ENCODE peak calls at places on chromosomes 6 and 20, in five cellular contexts. A, U, V, P and D are unnamed samples.

GRCh38 chr6:9456241-9456658 is 958.6 kb downstream of the TFAP2A start:
- DNase-seq in P (no peak), A (no peak), U (no peak), V (no peak), D (no peak)

GRCh38 chr6:90087103-90087833 is 193.0 kb downstream of the GJA10 start:
- DNase-seq in V (peak), U (no peak), A (peak), P (no peak), D (no peak)

GRCh38 chr6:163261361-163261760 is 153.2 kb upstream of the QKI start:
- DNase-seq in P (no peak), A (no peak), V (no peak), U (no peak), D (no peak)

GRCh38 chr20:59725476-59726119 is 121.3 kb downstream of the PHACTR3 start:
- DNase-seq in A (no peak), U (no peak), V (no peak), P (no peak), D (no peak)

GRCh38 chr6:29597184-29597583 is 12.3 kb downstream of the OR2H2 start:
- DNase-seq in A (peak), P (no peak), V (no peak), U (no peak), D (no peak)

GRCh38 chr6:11953641-11954040 is 58.5 kb upstream of the HIVEP1 start:
- DNase-seq in V (no peak), A (no peak), P (no peak), U (no peak), D (no peak)

GRCh38 chr20:20364016-20364746 is 3.7 kb upstream of the INSM1 start:
- DNase-seq in P (no peak), U (no peak), V (no peak), A (no peak), D (no peak)

GRCh38 chr20:46995561-46996142 is 101.0 kb downstream of the EYA2 start:
- DNase-seq in A (no peak), V (no peak), P (no peak), U (no peak), D (no peak)

DNA sequence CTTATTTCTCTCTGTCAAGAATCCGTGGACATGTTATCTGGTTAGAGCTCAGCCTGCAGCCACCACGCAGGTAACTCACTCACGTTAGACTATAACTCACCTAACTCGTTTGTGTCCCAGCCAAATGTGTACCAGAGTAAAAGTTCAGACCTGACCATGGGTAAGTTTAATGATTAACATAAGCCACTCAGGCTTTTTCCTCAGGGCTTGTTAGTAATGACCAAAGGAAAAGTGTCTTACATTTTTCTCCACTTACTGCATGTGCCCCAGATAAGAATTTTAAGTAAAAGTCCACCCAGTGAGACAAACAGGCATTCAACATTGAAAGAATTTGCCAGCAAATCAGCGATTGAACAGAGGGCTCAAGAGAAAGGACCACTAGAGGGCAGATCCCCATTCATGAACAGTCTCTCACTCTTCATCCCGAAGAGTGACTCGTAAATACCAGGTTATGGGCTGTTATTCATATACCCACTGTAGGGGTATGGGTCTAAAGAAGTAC is at the start of gene PKHD1:
- DNase-seq in A (peak), V (peak), P (no peak), U (no peak), D (no peak)
- TF ChIP-seq CTCF in A (peak), V (no peak), P (no peak), U (peak), D (no peak)

DNA sequence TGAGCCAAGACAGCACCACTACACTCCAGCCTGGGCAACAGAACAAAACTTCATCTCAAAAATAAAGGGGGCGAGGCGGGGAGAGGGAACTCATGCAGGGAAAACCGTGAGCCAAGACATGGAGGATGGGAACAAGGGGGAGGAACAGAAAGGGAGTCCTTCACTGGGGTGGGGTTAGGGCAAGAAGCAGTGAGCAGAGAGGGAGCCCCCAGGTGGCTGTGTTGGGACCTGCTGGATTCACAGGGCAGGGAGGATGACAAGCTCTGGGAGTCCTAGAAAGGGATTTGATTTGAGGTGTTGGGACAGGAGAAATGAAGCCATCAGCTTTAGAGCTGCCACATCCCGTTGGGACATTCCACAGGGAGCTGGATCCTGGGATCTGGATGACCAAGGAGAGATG is 90.6 kb upstream of the TOP1 start:
- DNase-seq in A (no peak), U (no peak), P (no peak), V (no peak), D (no peak)
- TF ChIP-seq CTCF in A (no peak), U (no peak), P (no peak), V (no peak), D (no peak)

GRCh38 chr6:5025911-5026819 is 22.3 kb upstream of the RPP40 start:
- DNase-seq in U (peak), V (peak), P (peak), A (peak), D (no peak)
- TF ChIP-seq CTCF in U (no peak), V (peak), P (no peak), A (no peak), D (no peak)

GRCh38 chr6:136866872-136867416 is 44.6 kb downstream of the PEX7 start:
- DNase-seq in V (peak), A (peak), U (no peak), P (no peak), D (no peak)

GRCh38 chr6:136862662-136863061 is 40.3 kb downstream of the PEX7 start:
- DNase-seq in U (no peak), V (no peak), P (no peak), A (no peak), D (no peak)

GRCh38 chr6:136860043-136860442 is 37.7 kb downstream of the PEX7 start:
- DNase-seq in V (no peak), U (no peak), P (no peak), A (no peak), D (no peak)

GRCh38 chr6:136863752-136864151 is 41.4 kb downstream of the PEX7 start:
- DNase-seq in V (no peak), A (no peak), P (no peak), U (no peak), D (no peak)

GRCh38 chr6:136864676-136865075 is 42.3 kb downstream of the PEX7 start:
- DNase-seq in V (no peak), U (no peak), P (no peak), A (no peak), D (no peak)
- TF ChIP-seq CTCF in V (no peak), U (no peak), P (no peak), A (no peak), D (no peak)

GRCh38 chr6:47536816-47537401 is 59.3 kb downstream of the CD2AP start:
- DNase-seq in A (no peak), P (no peak), U (no peak), V (no peak), D (no peak)
- TF ChIP-seq CTCF in A (no peak), P (no peak), U (no peak), V (no peak), D (no peak)

GRCh38 chr6:158560787-158561246 is 926 bp downstream of the TMEM181 start:
- DNase-seq in U (peak), V (no peak), A (no peak), P (peak), D (no peak)

GRCh38 chr6:158558415-158559306 is 1.2 kb upstream of the TMEM181 start:
- DNase-seq in U (peak), P (no peak), V (no peak), A (no peak), D (no peak)

GRCh38 chr6:158561247-158561884 is 1.5 kb downstream of the TMEM181 start:
- DNase-seq in U (peak), V (no peak), P (no peak), A (no peak), D (no peak)

GRCh38 chr6:158559338-158559894 is 475 bp upstream of the TMEM181 start:
- DNase-seq in U (no peak), V (no peak), P (no peak), A (no peak), D (no peak)

GRCh38 chr6:158559895-158560786 is at the start of gene TMEM181:
- DNase-seq in V (peak), P (peak), A (peak), U (peak), D (peak)
- TF ChIP-seq CTCF in V (no peak), P (no peak), A (no peak), U (no peak), D (no peak)

DNA sequence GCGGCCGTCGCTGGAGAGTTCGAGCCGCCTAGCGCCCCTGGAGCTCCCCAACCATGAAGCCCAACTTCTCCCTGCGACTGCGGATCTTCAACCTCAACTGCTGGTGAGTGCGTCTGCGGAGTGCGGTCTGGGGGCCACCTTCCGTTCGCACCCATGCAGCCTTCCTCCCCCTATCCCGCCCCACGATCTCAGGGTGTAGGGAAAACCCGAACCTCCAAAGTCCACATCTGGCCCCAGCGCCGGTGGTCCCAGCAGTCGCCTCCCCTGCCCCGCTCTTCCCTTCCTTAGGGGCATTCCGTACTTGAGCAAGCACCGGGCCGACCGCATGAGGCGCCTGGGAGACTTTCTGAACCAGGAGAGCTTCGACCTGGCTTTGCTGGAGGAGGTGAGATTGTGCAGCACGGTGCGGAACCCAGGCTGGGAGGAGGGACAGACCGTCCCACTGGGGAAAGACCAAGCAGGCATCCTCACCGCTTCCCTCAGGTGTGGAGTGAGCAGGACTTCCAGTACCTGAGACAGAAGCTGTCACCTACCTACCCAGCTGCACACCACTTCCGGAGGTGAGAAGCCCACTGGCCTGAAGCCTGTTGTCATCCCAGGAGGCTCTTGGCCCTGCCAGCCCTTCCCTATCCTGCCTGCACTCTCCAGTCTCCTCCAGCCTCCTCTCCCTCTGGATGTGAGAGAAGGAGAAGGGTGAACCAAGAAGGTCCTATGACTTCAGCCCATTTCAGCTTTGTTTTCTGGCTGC is 719 bp downstream of the SMPD2 start:
- DNase-seq in V (peak), U (peak), A (peak), P (peak), D (no peak)
- TF ChIP-seq CTCF in V (no peak), U (peak), A (peak), P (no peak), D (peak)

DNA sequence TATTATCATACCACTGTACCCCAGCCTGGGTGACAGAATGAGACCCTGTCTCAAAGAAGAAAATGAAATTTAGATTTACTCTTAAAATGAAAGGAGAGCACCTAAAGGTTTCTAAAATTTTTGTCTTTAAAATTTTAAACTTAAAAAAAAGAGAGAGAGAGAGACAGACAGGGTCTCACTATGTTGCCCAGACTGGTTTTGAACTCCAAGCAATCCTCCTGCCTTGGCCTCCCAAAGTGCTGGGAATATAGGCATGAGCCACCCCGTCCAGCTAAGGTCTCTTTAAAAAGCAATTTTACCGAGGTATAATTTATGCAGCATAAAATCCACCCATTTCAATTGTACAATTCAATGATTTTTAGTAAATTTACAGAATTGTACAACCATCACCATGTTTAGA is 33.2 kb downstream of the ILRUN start:
- DNase-seq in P (no peak), U (no peak), V (no peak), A (no peak), D (no peak)
- TF ChIP-seq CTCF in P (no peak), U (no peak), V (no peak), A (no peak), D (no peak)